ENCODE peak calls at places on chromosomes 16 and 17, in four cellular contexts. R is heart right ventricle; B is CD8-positive, alpha-beta T cell; W is CD8-positive, alpha-beta memory T cell. Y is an unnamed sample. For H3K4me1 and H3K36me3, the result is how much of the 10 kb centered on the place peaks cover.

GRCh38 chr16:49158029-49158642 is 123.5 kb downstream of the CBLN1 start:
- DNase-seq in R (no peak), B (no peak), W (no peak), Y (no peak)

GRCh38 chr17:42979511-42980273 is at the start of gene PTGES3L:
- DNase-seq in R (peak), B (no peak), W (no peak), Y (peak)

GRCh38 chr17:55245986-55246385 is 18.8 kb upstream of the HLF start:
- DNase-seq in R (no peak), B (no peak), W (no peak), Y (no peak)

GRCh38 chr16:66927918-66928649 is 2.7 kb upstream of the RRAD start:
- DNase-seq in R (no peak), B (no peak), W (no peak), Y (no peak)

GRCh38 chr16:27863377-27863776 is 200.1 kb downstream of the GSG1L start:
- DNase-seq in R (no peak), B (no peak), W (no peak), Y (no peak)

GRCh38 chr16:49876716-49877129 is 20.8 kb upstream of the ZNF423 start:
- DNase-seq in R (peak), B (no peak), W (no peak), Y (no peak)

GRCh38 chr16:74724820-74725549 is 24.3 kb upstream of the MLKL start:
- DNase-seq in R (no peak), B (no peak), W (no peak), Y (no peak)

GRCh38 chr16:64417711-64418227 is 704.1 kb downstream of the CDH11 start:
- DNase-seq in R (no peak), B (no peak), W (no peak), Y (no peak)

GRCh38 chr17:74150428-74151025 is 53.0 kb upstream of the RPL38 start:
- DNase-seq in R (no peak), B (no peak), W (no peak), Y (no peak)

GRCh38 chr16:77920984-77921383 is 101.4 kb upstream of the CLEC3A start:
- DNase-seq in R (no peak), B (no peak), W (no peak), Y (no peak)

GRCh38 chr17:9244066-9245052 is 223.0 kb downstream of the NTN1 start:
- DNase-seq in R (no peak), B (no peak), W (no peak), Y (no peak)

GRCh38 chr16:50024207-50024606 is 818 bp upstream of the CNEP1R1 start:
- DNase-seq in R (no peak), B (no peak), W (no peak), Y (no peak)

GRCh38 chr17:37131064-37131463 is 182.3 kb downstream of the AATF start:
- DNase-seq in R (no peak), B (no peak), W (no peak), Y (no peak)

GRCh38 chr16:23039118-23039517 is 110.1 kb downstream of the USP31 start:
- DNase-seq in R (no peak), B (no peak), W (no peak), Y (no peak)

GRCh38 chr17:50568659-50569058 is 8.1 kb downstream of the CACNA1G start:
- DNase-seq in R (no peak), B (no peak), W (no peak), Y (no peak)

GRCh38 chr16:29231231-29231630 is 175.3 kb downstream of the NPIPB11 start:
- DNase-seq in R (no peak), B (no peak), W (no peak), Y (no peak)

GRCh38 chr17:81635973-81636504 is 873 bp downstream of the NPLOC4 start:
- DNase-seq in R (no peak), B (no peak), W (no peak), Y (no peak)

GRCh38 chr16:83117810-83118209 is 491.0 kb downstream of the CDH13 start:
- DNase-seq in R (no peak), B (no peak), W (no peak), Y (no peak)

GRCh38 chr17:31680126-31680525 is 178.9 kb downstream of the COPRS start:
- DNase-seq in R (no peak), B (no peak), W (no peak), Y (no peak)

GRCh38 chr17:16282522-16282921 is 65.5 kb downstream of the PIGL start:
- DNase-seq in R (no peak), B (no peak), W (no peak), Y (no peak)

GRCh38 chr16:67115649-67116048 is 5.9 kb downstream of the PHAF1 start:
- DNase-seq in R (no peak), B (no peak), W (no peak), Y (no peak)

GRCh38 chr17:57544381-57544780 is 200.7 kb downstream of the CCDC182 start:
- DNase-seq in R (no peak), B (no peak), W (no peak), Y (no peak)

GRCh38 chr17:17663160-17664072 is 17.8 kb upstream of the RAI1 start:
- DNase-seq in R (peak), B (peak), W (peak), Y (peak)

GRCh38 chr16:72950669-72951068 is 97.3 kb downstream of the ZFHX3 start:
- DNase-seq in R (no peak), B (no peak), W (no peak), Y (no peak)

GRCh38 chr16:72946063-72946462 is 101.9 kb downstream of the ZFHX3 start:
- DNase-seq in R (no peak), B (no peak), W (no peak), Y (no peak)

GRCh38 chr16:72946474-72947194 is 101.3 kb downstream of the ZFHX3 start:
- DNase-seq in R (peak), B (no peak), W (no peak), Y (no peak)

GRCh38 chr16:72947379-72948237 is 100.3 kb downstream of the ZFHX3 start:
- DNase-seq in R (no peak), B (no peak), W (no peak), Y (no peak)

GRCh38 chr16:72948238-72948559 is 99.7 kb downstream of the ZFHX3 start:
- DNase-seq in R (no peak), B (no peak), W (no peak), Y (no peak)
- H3K4me1 ChIP-seq in R (under half), B (under half), W (under half), Y (under half)

GRCh38 chr17:40094874-40095273 is 5.5 kb downstream of the NR1D1 start:
- DNase-seq in R (no peak), B (no peak), W (no peak), Y (no peak)
- H3K4me3 ChIP-seq in R (no peak), B (no peak), W (no peak), Y (no peak)

GRCh38 chr16:16915771-16916170 is 536.8 kb downstream of the NPIPA7 start:
- DNase-seq in R (no peak), B (no peak), W (no peak), Y (no peak)
- H3K36me3 ChIP-seq in R (under half), B (under half), W (under half), Y (under half)

GRCh38 chr17:76148015-76148326 is 6.9 kb upstream of the FOXJ1 start:
- DNase-seq in R (no peak), B (no peak), W (no peak), Y (no peak)
- H3K4me1 ChIP-seq in R (under half), B (half or more), W (half or more), Y (half or more)

GRCh38 chr17:80104321-80104955 is 3.1 kb downstream of the GAA start:
- DNase-seq in R (no peak), B (no peak), W (no peak), Y (no peak)
- H3K4me3 ChIP-seq in R (no peak), B (no peak), W (no peak), Y (no peak)

GRCh38 chr16:1323296-1324239 is 9.9 kb upstream of the BAIAP3 start:
- DNase-seq in R (no peak), B (no peak), W (no peak), Y (no peak)

GRCh38 chr16:1326380-1326779 is 7.1 kb upstream of the BAIAP3 start:
- DNase-seq in R (no peak), B (no peak), W (no peak), Y (no peak)

GRCh38 chr16:1324286-1324826 is 9.1 kb upstream of the BAIAP3 start:
- DNase-seq in R (no peak), B (no peak), W (no peak), Y (no peak)

GRCh38 chr16:1325673-1326371 is 7.6 kb upstream of the BAIAP3 start:
- DNase-seq in R (no peak), B (no peak), W (no peak), Y (no peak)

GRCh38 chr16:1325261-1325660 is 8.2 kb upstream of the BAIAP3 start:
- DNase-seq in R (no peak), B (no peak), W (no peak), Y (no peak)
- H3K36me3 ChIP-seq in R (under half), B (under half), W (under half), Y (under half)

DNA sequence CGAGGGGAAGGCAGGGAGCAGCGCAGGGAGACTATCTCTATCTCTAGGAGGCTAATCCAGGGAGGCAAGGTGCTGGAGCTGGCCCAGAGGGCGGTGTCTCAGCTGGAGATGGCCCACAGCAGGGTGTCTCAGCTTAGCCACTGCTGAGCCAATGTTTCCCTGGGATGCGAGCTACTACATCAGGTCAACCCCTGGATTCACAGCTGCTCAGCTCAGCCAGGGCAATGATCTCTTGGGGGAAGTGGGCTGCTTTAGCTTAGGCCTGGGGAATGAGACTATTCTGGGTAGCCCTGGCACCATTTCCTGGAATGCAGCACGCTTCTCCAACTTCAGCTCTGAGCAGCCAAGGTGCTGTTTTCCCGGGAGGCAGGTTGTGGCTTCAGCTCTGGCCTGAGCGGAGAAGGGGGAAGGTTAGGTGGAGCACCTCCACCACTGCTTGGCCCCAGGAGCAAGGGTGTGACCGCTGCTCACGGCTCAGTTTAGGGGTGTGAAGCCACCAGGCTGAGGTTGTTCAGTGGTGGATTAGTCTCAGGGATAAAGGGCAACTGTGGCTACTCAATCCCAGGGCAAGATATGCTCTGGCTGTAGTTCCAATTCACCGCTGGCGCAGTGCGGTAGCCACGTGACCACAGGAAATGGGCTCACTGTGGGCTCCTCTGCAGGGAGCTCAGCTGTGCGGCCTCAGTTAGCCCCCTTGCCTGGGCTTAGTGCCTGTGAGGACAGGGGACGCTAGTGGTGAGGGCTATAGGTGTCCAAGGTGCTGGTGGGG is 5.2 kb upstream of the PRSS21 start:
- DNase-seq in R (no peak), B (no peak), W (no peak), Y (no peak)
- H3K4me1 ChIP-seq in R (under half), B (under half), W (under half), Y (under half)

GRCh38 chr17:39626171-39626670 is 531 bp upstream of the PPP1R1B start:
- DNase-seq in R (no peak), B (no peak), W (no peak), Y (no peak)
- H3K4me3 ChIP-seq in R (no peak), B (peak), W (no peak), Y (no peak)

GRCh38 chr17:46198233-46198632 is 5.0 kb upstream of the KANSL1 start:
- DNase-seq in R (no peak), B (no peak), W (no peak), Y (no peak)
- H3K36me3 ChIP-seq in R (under half), B (under half), W (under half), Y (under half)

GRCh38 chr16:89450537-89450936 is 39.8 kb downstream of the ANKRD11 start:
- DNase-seq in R (no peak), B (no peak), W (no peak), Y (no peak)
- H3K4me1 ChIP-seq in R (half or more), B (half or more), W (half or more), Y (half or more)